ENCODE peak calls at places on chromosomes 3 and 15, in eight cellular contexts. C is Panc1, J is Karpas-422, K is heart left ventricle, Z is pancreas, P is testis, S is mesendoderm, O is colonic mucosa. X is an unnamed sample. For H3K4me1, the result is how much of the 10 kb centered on the place peaks cover.

GRCh38 chr3:102129774-102130608 is 280.7 kb downstream of the NFKBIZ start:
- DNase-seq in J (no peak), Z (no peak), O (no peak), S (no peak), K (no peak), C (peak), P (no peak), X (no peak)

GRCh38 chr3:161310649-161311423 is 60.5 kb downstream of the SPTSSB start:
- DNase-seq in C (no peak), S (no peak), O (no peak), K (no peak), Z (no peak), P (no peak), J (no peak), X (no peak)

GRCh38 chr15:28133281-28133680 is 34.2 kb upstream of the OCA2 start:
- DNase-seq in Z (no peak), J (no peak), S (no peak), O (no peak), P (no peak), K (no peak), C (no peak), X (no peak)

GRCh38 chr15:33154366-33155166 is 39.9 kb downstream of the FMN1 start:
- DNase-seq in K (peak), J (no peak), C (no peak), S (no peak), P (peak), O (no peak), Z (no peak), X (no peak)

GRCh38 chr3:40681658-40682055 is 156.9 kb downstream of the ZNF621 start:
- DNase-seq in Z (no peak), O (no peak), S (peak), P (no peak), C (no peak), K (no peak), J (no peak), X (no peak)

GRCh38 chr3:76034652-76035051 is 249.3 kb upstream of the ZNF717 start:
- DNase-seq in S (peak), C (no peak), Z (no peak), P (no peak), K (no peak), O (no peak), J (no peak), X (no peak)

GRCh38 chr15:81954158-81954783 is 91.5 kb downstream of the MEX3B start:
- DNase-seq in K (no peak), P (no peak), S (no peak), Z (no peak), J (no peak), O (no peak), C (no peak), X (no peak)

GRCh38 chr15:68795298-68795848 is 25.3 kb downstream of the ANP32A start:
- DNase-seq in O (peak), S (peak), Z (peak), J (no peak), K (peak), P (peak), C (no peak), X (peak)

GRCh38 chr3:15409239-15409638 is 18.1 kb downstream of the METTL6 start:
- DNase-seq in C (no peak), Z (no peak), P (no peak), J (no peak), S (no peak), K (no peak), O (no peak), X (no peak)

GRCh38 chr15:89690276-89691218 is at the start of the genes PEX11A and WDR93:
- DNase-seq in Z (peak), J (no peak), S (peak), P (peak), C (peak), K (peak), O (peak), X (peak)

GRCh38 chr3:41961061-41961749 is 698 bp downstream of the ULK4 start:
- DNase-seq in O (peak), P (peak), K (peak), Z (no peak), J (peak), C (no peak), S (peak), X (no peak)

GRCh38 chr15:69082041-69082502 is 67.6 kb downstream of the NOX5 start:
- DNase-seq in J (no peak), K (peak), Z (no peak), P (no peak), O (no peak), C (no peak), S (no peak), X (peak)

GRCh38 chr15:68599560-68600071 is 20.8 kb downstream of the CORO2B start:
- DNase-seq in Z (no peak), J (peak), O (no peak), K (no peak), C (no peak), P (peak), S (peak), X (no peak)

GRCh38 chr15:101540480-101541239 is 51.2 kb upstream of the PCSK6 start:
- DNase-seq in J (no peak), K (no peak), P (no peak), S (no peak), C (no peak), O (no peak), Z (no peak), X (no peak)

GRCh38 chr15:101615414-101615985 is 36.7 kb downstream of the TM2D3 start:
- DNase-seq in S (peak), Z (peak), K (no peak), P (peak), C (no peak), O (no peak), J (no peak), X (peak)

GRCh38 chr3:182259579-182259978 is 533.7 kb upstream of the ATP11B start:
- DNase-seq in S (no peak), C (no peak), O (no peak), Z (no peak), J (no peak), P (peak), K (peak), X (no peak)

GRCh38 chr3:123481722-123482457 is 33.0 kb upstream of the ADCY5 start:
- DNase-seq in O (no peak), Z (no peak), C (no peak), S (no peak), J (no peak), P (no peak), K (no peak), X (no peak)

GRCh38 chr3:172848910-172849309 is 98.4 kb downstream of the ECT2 start:
- DNase-seq in K (no peak), J (no peak), O (no peak), C (no peak), S (no peak), P (no peak), Z (no peak), X (no peak)

GRCh38 chr3:170054204-170054603 is 16.4 kb downstream of the GPR160 start:
- DNase-seq in S (peak), P (no peak), K (no peak), J (peak), Z (no peak), C (no peak), O (no peak), X (peak)

GRCh38 chr3:138180375-138181029 is 5.8 kb upstream of the DBR1 start:
- DNase-seq in S (peak), J (peak), P (peak), O (peak), Z (no peak), C (no peak), K (no peak), X (no peak)

GRCh38 chr15:78306176-78306774 is 6.9 kb upstream of the SKIC8 start:
- DNase-seq in J (no peak), P (no peak), Z (no peak), O (no peak), C (no peak), K (no peak), S (peak), X (no peak)

GRCh38 chr3:13711911-13712650 is 163.2 kb downstream of the FBLN2 start:
- DNase-seq in Z (peak), O (peak), S (no peak), C (no peak), J (no peak), P (no peak), K (peak), X (peak)

GRCh38 chr3:188082040-188082439 is 71.9 kb upstream of the LPP start:
- DNase-seq in Z (no peak), S (no peak), O (no peak), J (no peak), K (no peak), C (no peak), P (no peak), X (no peak)

GRCh38 chr3:51997172-51997571 is 1.5 kb upstream of the RPL29 start:
- DNase-seq in O (no peak), J (no peak), Z (no peak), S (no peak), P (no peak), C (no peak), K (no peak), X (no peak)

GRCh38 chr15:77457619-77458265 is 37.1 kb downstream of the HMG20A start:
- DNase-seq in Z (no peak), S (no peak), O (no peak), C (no peak), K (no peak), J (no peak), P (no peak), X (no peak)

GRCh38 chr3:155093261-155093660 is 13.1 kb downstream of the MME start:
- DNase-seq in Z (peak), S (no peak), K (no peak), J (peak), O (no peak), C (no peak), P (no peak), X (no peak)

GRCh38 chr15:60840306-60840702 is 361.4 kb upstream of the ICE2 start:
- DNase-seq in O (no peak), K (no peak), S (peak), Z (no peak), P (no peak), J (no peak), C (no peak), X (no peak)

GRCh38 chr3:37458162-37458895 is 283.9 kb upstream of the LRRFIP2 start:
- DNase-seq in P (peak), K (no peak), J (no peak), Z (no peak), C (no peak), O (no peak), S (peak), X (peak)

GRCh38 chr3:150097588-150097890 is 126.8 kb upstream of the PFN2 start:
- DNase-seq in K (no peak), C (no peak), J (no peak), Z (no peak), S (no peak), O (no peak), P (no peak), X (no peak)

GRCh38 chr3:151276038-151277027 is 2.0 kb downstream of the P2RY14 start:
- DNase-seq in S (peak), C (no peak), Z (no peak), J (no peak), O (no peak), K (no peak), P (no peak), X (no peak)

GRCh38 chr15:101043011-101043410 is 123.9 kb downstream of the LRRK1 start:
- DNase-seq in P (peak), K (peak), C (no peak), O (no peak), Z (no peak), J (no peak), S (no peak), X (no peak)

GRCh38 chr15:99616129-99616528 is 50.3 kb downstream of the MEF2A start:
- DNase-seq in C (no peak), O (no peak), S (no peak), Z (no peak), K (no peak), P (no peak), J (no peak), X (no peak)

GRCh38 chr3:157261000-157261399 is 101.1 kb upstream of the CCNL1 start:
- DNase-seq in O (no peak), Z (no peak), K (no peak), P (peak), S (no peak), J (no peak), C (no peak), X (no peak)

GRCh38 chr15:100879046-100879445 is 585 bp upstream of the ALDH1A3 start:
- DNase-seq in O (no peak), K (no peak), C (no peak), S (peak), Z (no peak), J (no peak), P (no peak), X (no peak)

GRCh38 chr15:68511073-68511991 is 67.5 kb upstream of the CORO2B start:
- DNase-seq in J (no peak), O (no peak), C (no peak), P (peak), S (no peak), K (peak), Z (no peak), X (no peak)

DNA sequence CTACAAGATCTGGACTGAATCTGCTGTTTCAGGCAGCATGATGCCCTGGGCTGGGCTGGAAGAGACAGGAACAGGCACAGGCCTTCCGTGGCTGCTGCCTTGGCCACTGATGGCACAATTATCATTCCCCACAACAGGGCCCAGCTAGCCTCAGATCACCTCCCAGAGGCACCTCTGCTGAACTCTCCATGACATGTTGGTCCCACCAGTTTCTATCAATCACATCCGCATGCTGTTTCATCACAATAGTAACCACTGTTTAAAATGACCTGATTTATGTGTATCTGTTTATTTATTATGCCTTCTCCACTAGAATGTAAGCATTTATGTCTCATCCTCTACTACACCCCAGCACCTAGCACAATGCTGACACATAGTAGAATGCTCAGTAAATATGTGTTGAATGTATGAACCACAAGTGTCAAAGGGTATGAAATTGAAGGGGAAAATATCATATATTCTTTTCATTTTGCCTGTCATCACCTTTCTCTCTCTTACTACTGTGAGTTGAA is 32.7 kb upstream of the ZBTB38 start:
- DNase-seq in J (no peak), S (no peak), K (no peak), O (no peak), C (no peak), P (no peak), Z (no peak), X (no peak)
- H3K4me1 ChIP-seq in J (under half), S (under half), K (under half), O (under half), C (under half), P (under half), Z (under half), X (under half)

GRCh38 chr3:71500696-71501095 is 82.8 kb downstream of the FOXP1 start:
- DNase-seq in Z (no peak), C (no peak), K (no peak), S (no peak), P (no peak), J (no peak), O (no peak), X (no peak)

GRCh38 chr3:71499477-71499876 is 84.1 kb downstream of the FOXP1 start:
- DNase-seq in O (no peak), Z (no peak), K (no peak), P (peak), C (no peak), S (no peak), J (no peak), X (no peak)

GRCh38 chr3:71502066-71502465 is 81.5 kb downstream of the FOXP1 start:
- DNase-seq in S (no peak), C (no peak), K (no peak), P (no peak), J (no peak), O (no peak), Z (no peak), X (no peak)

GRCh38 chr3:71504250-71505036 is 79.1 kb downstream of the FOXP1 start:
- DNase-seq in J (no peak), S (no peak), Z (no peak), C (no peak), K (no peak), P (no peak), O (no peak), X (no peak)

GRCh38 chr3:71503525-71504249 is 79.8 kb downstream of the FOXP1 start:
- DNase-seq in Z (no peak), P (no peak), O (no peak), C (no peak), J (no peak), K (no peak), S (no peak), X (no peak)
- H3K4me3 ChIP-seq in Z (no peak), P (no peak), O (no peak), C (no peak), J (no peak), K (no peak), S (no peak), X (no peak)

GRCh38 chr3:17740703-17741102 is 1.7 kb downstream of the TBC1D5 start:
- DNase-seq in O (peak), P (no peak), J (peak), Z (no peak), S (peak), K (no peak), C (peak), X (no peak)

GRCh38 chr3:17741621-17742091 is 775 bp downstream of the TBC1D5 start:
- DNase-seq in P (peak), C (no peak), K (no peak), S (peak), O (no peak), Z (no peak), J (no peak), X (no peak)

GRCh38 chr3:17737591-17737990 is 4.8 kb downstream of the TBC1D5 start:
- DNase-seq in C (no peak), P (no peak), K (no peak), O (no peak), S (no peak), J (no peak), Z (no peak), X (no peak)

GRCh38 chr3:17738219-17738618 is 4.2 kb downstream of the TBC1D5 start:
- DNase-seq in J (no peak), S (no peak), P (no peak), Z (no peak), O (no peak), K (no peak), C (no peak), X (no peak)

GRCh38 chr3:17738921-17739320 is 3.5 kb downstream of the TBC1D5 start:
- DNase-seq in Z (no peak), J (peak), P (no peak), S (no peak), O (no peak), C (no peak), K (no peak), X (no peak)
- H3K27ac ChIP-seq in Z (no peak), J (peak), P (no peak), S (no peak), O (peak), C (peak), K (no peak), X (no peak)

GRCh38 chr3:191338177-191338488 is 7.8 kb upstream of the UTS2B start:
- DNase-seq in S (no peak), O (no peak), J (no peak), C (no peak), P (no peak), Z (no peak), K (no peak), X (no peak)

GRCh38 chr3:191342391-191342790 is 12.1 kb upstream of the UTS2B start:
- DNase-seq in Z (no peak), S (no peak), C (no peak), P (no peak), K (no peak), O (no peak), J (no peak), X (no peak)

GRCh38 chr3:191343115-191343514 is 12.8 kb upstream of the UTS2B start:
- DNase-seq in O (no peak), C (no peak), J (no peak), P (no peak), S (no peak), K (no peak), Z (no peak), X (no peak)

GRCh38 chr3:191339313-191339917 is 9.1 kb upstream of the UTS2B start:
- DNase-seq in J (no peak), K (no peak), P (no peak), O (no peak), Z (no peak), S (no peak), C (no peak), X (no peak)

DNA sequence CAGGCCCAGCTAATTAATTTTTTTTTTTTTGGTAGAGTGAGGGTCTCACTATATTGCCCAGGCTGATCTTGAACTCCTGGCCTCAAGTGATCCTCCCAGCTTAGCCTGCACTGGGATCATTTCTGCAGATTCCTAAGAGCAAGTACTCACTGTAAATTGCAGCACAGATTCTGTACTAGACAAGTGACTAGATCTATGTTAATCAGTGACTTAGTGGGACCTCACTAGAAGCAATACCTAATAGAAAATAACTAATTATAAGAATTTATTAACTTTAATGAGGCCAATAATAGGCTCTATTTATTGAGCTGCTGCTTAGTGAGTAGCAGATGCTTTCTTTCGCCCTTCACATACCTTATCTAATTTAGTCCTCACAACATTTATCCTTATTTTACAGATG is 10.7 kb upstream of the UTS2B start:
- DNase-seq in C (no peak), Z (no peak), K (no peak), J (no peak), S (no peak), O (no peak), P (no peak), X (no peak)
- H3K4me1 ChIP-seq in C (half or more), Z (under half), K (half or more), J (under half), S (under half), O (under half), P (under half), X (under half)

GRCh38 chr15:72196409-72197044 is 1.1 kb downstream of the GRAMD2A start:
- DNase-seq in O (no peak), P (no peak), S (no peak), Z (no peak), J (no peak), K (no peak), C (no peak), X (no peak)
- H3K4me3 ChIP-seq in O (no peak), P (no peak), S (no peak), Z (no peak), J (no peak), K (peak), C (peak), X (peak)

DNA sequence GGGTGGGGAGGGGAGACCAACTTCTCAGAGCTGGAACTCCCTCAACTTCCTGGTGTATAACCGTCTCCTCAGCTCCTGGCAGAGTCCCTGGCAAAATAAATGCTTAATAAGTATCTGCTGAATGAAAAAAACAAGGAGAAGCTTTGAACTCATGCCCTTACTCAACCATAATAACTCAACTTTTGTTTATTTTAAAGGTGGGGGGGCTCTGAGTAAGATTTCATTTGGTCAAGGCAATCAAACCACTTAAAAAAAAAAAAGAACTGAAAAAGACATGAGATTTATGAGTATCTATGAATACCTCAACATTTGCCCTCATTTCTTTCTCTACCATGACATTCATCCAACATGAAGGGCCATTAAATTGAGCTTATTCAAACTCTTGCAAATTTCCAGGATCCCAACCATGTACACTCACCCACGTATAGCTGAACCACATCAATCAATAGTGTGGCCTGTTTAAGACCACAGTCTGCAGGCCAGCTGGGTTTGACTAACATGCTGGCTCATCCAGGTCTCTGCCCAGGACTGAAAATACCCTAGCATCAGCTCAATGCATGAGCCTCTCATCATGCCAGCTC is 157.9 kb downstream of the FOXP1 start:
- DNase-seq in J (peak), O (no peak), S (no peak), K (no peak), Z (no peak), C (no peak), P (no peak), X (no peak)
- H3K27ac ChIP-seq in J (peak), O (no peak), S (no peak), K (no peak), Z (no peak), C (no peak), P (no peak), X (no peak)

GRCh38 chr3:141814375-141814774 is 51.2 kb downstream of the GRK7 start:
- DNase-seq in K (no peak), P (no peak), C (no peak), S (no peak), Z (no peak), J (no peak), O (no peak), X (no peak)
- H3K4me1 ChIP-seq in K (under half), P (under half), C (under half), S (under half), Z (under half), J (under half), O (under half), X (under half)